ENCODE peak calls at places on chromosomes 12 and 14, in six cellular contexts. One of them, this sample, is unnamed.

GRCh38 chr12:47800582-47800981 is 19.1 kb downstream of the HDAC7 start:
- DNase-seq in HFF-Myc: no peak
- DNase-seq in heart left ventricle: no peak
- DNase-seq in adrenal gland: no peak
- DNase-seq in PC-3: no peak
- DNase-seq in activated CD8-positive, alpha-beta T cell treated with anti-CD3 and anti-CD28 coated beads for 36 hours: no peak
- DNase-seq in this sample: no peak

GRCh38 chr14:31196839-31197477 is 10.6 kb downstream of the HECTD1 start:
- DNase-seq in HFF-Myc: no peak
- DNase-seq in heart left ventricle: no peak
- DNase-seq in adrenal gland: no peak
- DNase-seq in PC-3: no peak
- DNase-seq in activated CD8-positive, alpha-beta T cell treated with anti-CD3 and anti-CD28 coated beads for 36 hours: no peak
- DNase-seq in this sample: no peak

GRCh38 chr12:121668750-121669524 is 517 bp downstream of the MORN3 start:
- DNase-seq in HFF-Myc: no peak
- DNase-seq in heart left ventricle: no peak
- DNase-seq in adrenal gland: peak; percentile 52
- DNase-seq in PC-3: peak; percentile 61
- DNase-seq in activated CD8-positive, alpha-beta T cell treated with anti-CD3 and anti-CD28 coated beads for 36 hours: peak; percentile 81
- DNase-seq in this sample: peak; percentile 47

GRCh38 chr12:80709811-80710726 is 2.6 kb downstream of the MYF6 start:
- DNase-seq in HFF-Myc: no peak
- DNase-seq in heart left ventricle: no peak
- DNase-seq in adrenal gland: no peak
- DNase-seq in PC-3: peak; percentile 39
- DNase-seq in activated CD8-positive, alpha-beta T cell treated with anti-CD3 and anti-CD28 coated beads for 36 hours: no peak
- DNase-seq in this sample: no peak

GRCh38 chr12:65640489-65640901 is 183.8 kb upstream of the HMGA2 start:
- DNase-seq in HFF-Myc: no peak
- DNase-seq in heart left ventricle: no peak
- DNase-seq in adrenal gland: no peak
- DNase-seq in PC-3: no peak
- DNase-seq in activated CD8-positive, alpha-beta T cell treated with anti-CD3 and anti-CD28 coated beads for 36 hours: no peak
- DNase-seq in this sample: no peak

GRCh38 chr12:56080556-56081138 is 682 bp downstream of the ERBB3 start:
- DNase-seq in HFF-Myc: no peak
- DNase-seq in heart left ventricle: no peak
- DNase-seq in adrenal gland: no peak
- DNase-seq in PC-3: peak; percentile 42
- DNase-seq in activated CD8-positive, alpha-beta T cell treated with anti-CD3 and anti-CD28 coated beads for 36 hours: peak; percentile 9
- DNase-seq in this sample: no peak

GRCh38 chr12:76719171-76719631 is 44.7 kb upstream of the ZDHHC17 start:
- DNase-seq in HFF-Myc: no peak
- DNase-seq in heart left ventricle: no peak
- DNase-seq in adrenal gland: no peak
- DNase-seq in PC-3: no peak
- DNase-seq in activated CD8-positive, alpha-beta T cell treated with anti-CD3 and anti-CD28 coated beads for 36 hours: no peak
- DNase-seq in this sample: no peak

GRCh38 chr12:119772431-119772830 is 104.5 kb downstream of the PRKAB1 start:
- DNase-seq in HFF-Myc: no peak
- DNase-seq in heart left ventricle: no peak
- DNase-seq in adrenal gland: no peak
- DNase-seq in PC-3: peak; percentile 86
- DNase-seq in activated CD8-positive, alpha-beta T cell treated with anti-CD3 and anti-CD28 coated beads for 36 hours: no peak
- DNase-seq in this sample: no peak

GRCh38 chr12:106118-106561 is 39.6 kb downstream of the IQSEC3 start:
- DNase-seq in HFF-Myc: no peak
- DNase-seq in heart left ventricle: no peak
- DNase-seq in adrenal gland: no peak
- DNase-seq in PC-3: no peak
- DNase-seq in activated CD8-positive, alpha-beta T cell treated with anti-CD3 and anti-CD28 coated beads for 36 hours: no peak
- DNase-seq in this sample: no peak

GRCh38 chr12:49671051-49671765 is 36.0 kb downstream of the FMNL3 start:
- DNase-seq in HFF-Myc: no peak
- DNase-seq in heart left ventricle: no peak
- DNase-seq in adrenal gland: peak; percentile 48
- DNase-seq in PC-3: no peak
- DNase-seq in activated CD8-positive, alpha-beta T cell treated with anti-CD3 and anti-CD28 coated beads for 36 hours: peak; percentile 76
- DNase-seq in this sample: peak; percentile 48

GRCh38 chr14:33120966-33121365 is 182.3 kb downstream of the NPAS3 start:
- DNase-seq in HFF-Myc: no peak
- DNase-seq in heart left ventricle: no peak
- DNase-seq in adrenal gland: no peak
- DNase-seq in PC-3: peak; percentile 91
- DNase-seq in activated CD8-positive, alpha-beta T cell treated with anti-CD3 and anti-CD28 coated beads for 36 hours: no peak
- DNase-seq in this sample: no peak

GRCh38 chr14:60430276-60430675 is 55.6 kb downstream of the C14orf39 start:
- DNase-seq in HFF-Myc: no peak
- DNase-seq in heart left ventricle: no peak
- DNase-seq in adrenal gland: no peak
- DNase-seq in PC-3: no peak
- DNase-seq in activated CD8-positive, alpha-beta T cell treated with anti-CD3 and anti-CD28 coated beads for 36 hours: no peak
- DNase-seq in this sample: no peak

GRCh38 chr14:100490252-100490651 is 97.0 kb downstream of the BEGAIN start:
- DNase-seq in HFF-Myc: no peak
- DNase-seq in heart left ventricle: no peak
- DNase-seq in adrenal gland: no peak
- DNase-seq in PC-3: no peak
- DNase-seq in activated CD8-positive, alpha-beta T cell treated with anti-CD3 and anti-CD28 coated beads for 36 hours: no peak
- DNase-seq in this sample: no peak

GRCh38 chr14:55625481-55625880 is 45.5 kb downstream of the KTN1 start:
- DNase-seq in HFF-Myc: no peak
- DNase-seq in heart left ventricle: no peak
- DNase-seq in adrenal gland: no peak
- DNase-seq in PC-3: no peak
- DNase-seq in activated CD8-positive, alpha-beta T cell treated with anti-CD3 and anti-CD28 coated beads for 36 hours: no peak
- DNase-seq in this sample: no peak

GRCh38 chr14:102227184-102227964 is 77.6 kb downstream of the MOK start:
- DNase-seq in HFF-Myc: no peak
- DNase-seq in heart left ventricle: no peak
- DNase-seq in adrenal gland: peak; percentile 41
- DNase-seq in PC-3: no peak
- DNase-seq in activated CD8-positive, alpha-beta T cell treated with anti-CD3 and anti-CD28 coated beads for 36 hours: no peak
- DNase-seq in this sample: no peak

GRCh38 chr12:64691227-64691792 is 67.9 kb downstream of the GNS start:
- DNase-seq in HFF-Myc: no peak
- DNase-seq in heart left ventricle: no peak
- DNase-seq in adrenal gland: no peak
- DNase-seq in PC-3: no peak
- DNase-seq in activated CD8-positive, alpha-beta T cell treated with anti-CD3 and anti-CD28 coated beads for 36 hours: no peak
- DNase-seq in this sample: no peak

GRCh38 chr14:102209224-102209966 is 69.7 kb downstream of the WDR20 start:
- DNase-seq in HFF-Myc: no peak
- DNase-seq in heart left ventricle: no peak
- DNase-seq in adrenal gland: peak; percentile 91
- DNase-seq in PC-3: peak; percentile 21
- DNase-seq in activated CD8-positive, alpha-beta T cell treated with anti-CD3 and anti-CD28 coated beads for 36 hours: no peak
- DNase-seq in this sample: no peak

GRCh38 chr14:94665121-94665520 is 52.9 kb downstream of the SERPINA3 start:
- DNase-seq in HFF-Myc: no peak
- DNase-seq in heart left ventricle: no peak
- DNase-seq in adrenal gland: no peak
- DNase-seq in PC-3: no peak
- DNase-seq in activated CD8-positive, alpha-beta T cell treated with anti-CD3 and anti-CD28 coated beads for 36 hours: no peak
- DNase-seq in this sample: no peak

GRCh38 chr14:76636602-76637001 is 124.7 kb upstream of the VASH1 start:
- DNase-seq in HFF-Myc: no peak
- DNase-seq in heart left ventricle: no peak
- DNase-seq in adrenal gland: no peak
- DNase-seq in PC-3: no peak
- DNase-seq in activated CD8-positive, alpha-beta T cell treated with anti-CD3 and anti-CD28 coated beads for 36 hours: no peak
- DNase-seq in this sample: no peak

GRCh38 chr12:118727967-118728366 is 253.4 kb upstream of the SRRM4 start:
- DNase-seq in HFF-Myc: no peak
- DNase-seq in heart left ventricle: no peak
- DNase-seq in adrenal gland: no peak
- DNase-seq in PC-3: no peak
- DNase-seq in activated CD8-positive, alpha-beta T cell treated with anti-CD3 and anti-CD28 coated beads for 36 hours: no peak
- DNase-seq in this sample: no peak

GRCh38 chr12:19689801-19690472 is 250.6 kb downstream of the AEBP2 start:
- DNase-seq in HFF-Myc: no peak
- DNase-seq in heart left ventricle: no peak
- DNase-seq in adrenal gland: no peak
- DNase-seq in PC-3: peak; percentile 77
- DNase-seq in activated CD8-positive, alpha-beta T cell treated with anti-CD3 and anti-CD28 coated beads for 36 hours: no peak
- DNase-seq in this sample: no peak

GRCh38 chr14:75427126-75427481 is 718 bp upstream of the JDP2 start:
- DNase-seq in HFF-Myc: no peak
- DNase-seq in heart left ventricle: no peak
- DNase-seq in adrenal gland: no peak
- DNase-seq in PC-3: no peak
- DNase-seq in activated CD8-positive, alpha-beta T cell treated with anti-CD3 and anti-CD28 coated beads for 36 hours: no peak
- DNase-seq in this sample: no peak

GRCh38 chr14:52400846-52401245 is 86.7 kb downstream of the PTGER2 start:
- DNase-seq in HFF-Myc: no peak
- DNase-seq in heart left ventricle: no peak
- DNase-seq in adrenal gland: no peak
- DNase-seq in PC-3: no peak
- DNase-seq in activated CD8-positive, alpha-beta T cell treated with anti-CD3 and anti-CD28 coated beads for 36 hours: no peak
- DNase-seq in this sample: no peak

GRCh38 chr12:132046561-132046960 is 96.8 kb downstream of the EP400 start:
- DNase-seq in HFF-Myc: peak; percentile 71
- DNase-seq in heart left ventricle: no peak
- DNase-seq in adrenal gland: no peak
- DNase-seq in PC-3: no peak
- DNase-seq in activated CD8-positive, alpha-beta T cell treated with anti-CD3 and anti-CD28 coated beads for 36 hours: no peak
- DNase-seq in this sample: no peak

GRCh38 chr12:11743748-11744147 is 94.3 kb downstream of the ETV6 start:
- DNase-seq in HFF-Myc: no peak
- DNase-seq in heart left ventricle: no peak
- DNase-seq in adrenal gland: no peak
- DNase-seq in PC-3: no peak
- DNase-seq in activated CD8-positive, alpha-beta T cell treated with anti-CD3 and anti-CD28 coated beads for 36 hours: no peak
- DNase-seq in this sample: no peak

GRCh38 chr12:94100254-94100653 is 48.1 kb upstream of the PLXNC1 start:
- DNase-seq in HFF-Myc: no peak
- DNase-seq in heart left ventricle: no peak
- DNase-seq in adrenal gland: peak; percentile 62
- DNase-seq in PC-3: peak; percentile 95
- DNase-seq in activated CD8-positive, alpha-beta T cell treated with anti-CD3 and anti-CD28 coated beads for 36 hours: peak; percentile 63
- DNase-seq in this sample: no peak

GRCh38 chr12:92551853-92552397 is 150.9 kb upstream of the PLEKHG7 start:
- DNase-seq in HFF-Myc: no peak
- DNase-seq in heart left ventricle: no peak
- DNase-seq in adrenal gland: peak; percentile 35
- DNase-seq in PC-3: peak; percentile 68
- DNase-seq in activated CD8-positive, alpha-beta T cell treated with anti-CD3 and anti-CD28 coated beads for 36 hours: peak; percentile 77
- DNase-seq in this sample: no peak

GRCh38 chr14:89366580-89367448 is 50.2 kb downstream of the FOXN3 start:
- DNase-seq in HFF-Myc: no peak
- DNase-seq in heart left ventricle: no peak
- DNase-seq in adrenal gland: peak; percentile 34
- DNase-seq in PC-3: no peak
- DNase-seq in activated CD8-positive, alpha-beta T cell treated with anti-CD3 and anti-CD28 coated beads for 36 hours: no peak
- DNase-seq in this sample: no peak

GRCh38 chr12:28079539-28079938 is 107.0 kb upstream of the PTHLH start:
- DNase-seq in HFF-Myc: no peak
- DNase-seq in heart left ventricle: no peak
- DNase-seq in adrenal gland: no peak
- DNase-seq in PC-3: no peak
- DNase-seq in activated CD8-positive, alpha-beta T cell treated with anti-CD3 and anti-CD28 coated beads for 36 hours: no peak
- DNase-seq in this sample: no peak

GRCh38 chr12:6752181-6752930 is 585 bp downstream of the MLF2 start:
- DNase-seq in HFF-Myc: no peak
- DNase-seq in heart left ventricle: no peak
- DNase-seq in adrenal gland: peak; percentile 48
- DNase-seq in PC-3: peak; percentile 17
- DNase-seq in activated CD8-positive, alpha-beta T cell treated with anti-CD3 and anti-CD28 coated beads for 36 hours: peak; percentile 62
- DNase-seq in this sample: no peak

GRCh38 chr12:6754406-6754805 is 1.5 kb upstream of the MLF2 start:
- DNase-seq in HFF-Myc: no peak
- DNase-seq in heart left ventricle: no peak
- DNase-seq in adrenal gland: no peak
- DNase-seq in PC-3: no peak
- DNase-seq in activated CD8-positive, alpha-beta T cell treated with anti-CD3 and anti-CD28 coated beads for 36 hours: no peak
- DNase-seq in this sample: no peak

GRCh38 chr12:6751767-6752166 is 1.2 kb downstream of the MLF2 start:
- DNase-seq in HFF-Myc: no peak
- DNase-seq in heart left ventricle: no peak
- DNase-seq in adrenal gland: no peak
- DNase-seq in PC-3: no peak
- DNase-seq in activated CD8-positive, alpha-beta T cell treated with anti-CD3 and anti-CD28 coated beads for 36 hours: no peak
- DNase-seq in this sample: no peak

GRCh38 chr12:6752931-6753771 is at the start of gene MLF2:
- DNase-seq in HFF-Myc: peak; percentile 98
- DNase-seq in heart left ventricle: peak; percentile 99
- DNase-seq in adrenal gland: peak; percentile 99
- DNase-seq in PC-3: peak; percentile 95
- DNase-seq in activated CD8-positive, alpha-beta T cell treated with anti-CD3 and anti-CD28 coated beads for 36 hours: peak; percentile 99
- DNase-seq in this sample: peak; percentile 97

GRCh38 chr12:6753772-6754356 is 923 bp upstream of the MLF2 start:
- DNase-seq in HFF-Myc: no peak
- DNase-seq in heart left ventricle: no peak
- DNase-seq in adrenal gland: peak; percentile 15
- DNase-seq in PC-3: no peak
- DNase-seq in activated CD8-positive, alpha-beta T cell treated with anti-CD3 and anti-CD28 coated beads for 36 hours: no peak
- DNase-seq in this sample: no peak
- TF ChIP-seq CTCF in HFF-Myc: no peak
- TF ChIP-seq CTCF in heart left ventricle: peak; percentile 49
- TF ChIP-seq CTCF in adrenal gland: peak; percentile 97
- TF ChIP-seq CTCF in PC-3: peak; percentile 5
- TF ChIP-seq CTCF in activated CD8-positive, alpha-beta T cell treated with anti-CD3 and anti-CD28 coated beads for 36 hours: peak; percentile 88
- TF ChIP-seq CTCF in this sample: peak; percentile 94

GRCh38 chr14:20682435-20683124 is 1.8 kb upstream of the RNASE4 start:
- DNase-seq in HFF-Myc: peak; percentile 77
- DNase-seq in heart left ventricle: peak; percentile 93
- DNase-seq in adrenal gland: peak; percentile 92
- DNase-seq in PC-3: peak; percentile 91
- DNase-seq in activated CD8-positive, alpha-beta T cell treated with anti-CD3 and anti-CD28 coated beads for 36 hours: peak; percentile 86
- DNase-seq in this sample: peak; percentile 68
- TF ChIP-seq CTCF in HFF-Myc: no peak
- TF ChIP-seq CTCF in heart left ventricle: no peak
- TF ChIP-seq CTCF in adrenal gland: no peak
- TF ChIP-seq CTCF in PC-3: no peak
- TF ChIP-seq CTCF in activated CD8-positive, alpha-beta T cell treated with anti-CD3 and anti-CD28 coated beads for 36 hours: no peak
- TF ChIP-seq CTCF in this sample: no peak

DNA sequence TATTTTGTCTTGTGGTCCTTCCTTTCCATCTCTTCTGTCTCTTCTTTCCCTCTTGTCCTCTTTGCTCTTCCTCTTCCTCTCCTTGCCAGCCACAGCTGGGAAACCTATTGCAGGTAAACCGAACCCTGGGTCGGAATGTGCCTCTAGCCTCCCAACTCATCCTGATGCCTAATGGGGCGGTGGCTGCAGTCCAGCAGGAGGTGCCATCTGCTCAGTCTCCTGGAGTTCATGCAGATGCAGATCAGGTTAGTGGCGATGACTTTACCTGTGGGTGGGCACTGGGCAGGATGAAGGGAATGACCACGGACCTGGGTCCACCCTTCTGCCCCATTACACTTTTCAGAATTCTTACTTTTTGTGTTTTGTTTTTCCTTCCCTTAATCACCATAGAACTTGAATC is 8.2 kb downstream of the PHC1 start:
- DNase-seq in HFF-Myc: no peak
- DNase-seq in heart left ventricle: no peak
- DNase-seq in adrenal gland: no peak
- DNase-seq in PC-3: no peak
- DNase-seq in activated CD8-positive, alpha-beta T cell treated with anti-CD3 and anti-CD28 coated beads for 36 hours: peak; percentile 12
- DNase-seq in this sample: no peak
- TF ChIP-seq CTCF in HFF-Myc: no peak
- TF ChIP-seq CTCF in heart left ventricle: no peak
- TF ChIP-seq CTCF in adrenal gland: no peak
- TF ChIP-seq CTCF in PC-3: no peak
- TF ChIP-seq CTCF in activated CD8-positive, alpha-beta T cell treated with anti-CD3 and anti-CD28 coated beads for 36 hours: no peak
- TF ChIP-seq CTCF in this sample: no peak

GRCh38 chr12:31959701-31960391 is 631 bp downstream of the RESF1 start:
- DNase-seq in HFF-Myc: no peak
- DNase-seq in heart left ventricle: peak; percentile 86
- DNase-seq in adrenal gland: peak; percentile 68
- DNase-seq in PC-3: peak; percentile 34
- DNase-seq in activated CD8-positive, alpha-beta T cell treated with anti-CD3 and anti-CD28 coated beads for 36 hours: peak; percentile 77
- DNase-seq in this sample: peak; percentile 64
- TF ChIP-seq CTCF in HFF-Myc: no peak
- TF ChIP-seq CTCF in heart left ventricle: no peak
- TF ChIP-seq CTCF in adrenal gland: no peak
- TF ChIP-seq CTCF in PC-3: no peak
- TF ChIP-seq CTCF in activated CD8-positive, alpha-beta T cell treated with anti-CD3 and anti-CD28 coated beads for 36 hours: peak; percentile 14
- TF ChIP-seq CTCF in this sample: no peak